ENCODE peak calls at places on chromosomes 3 and 15, in seven cellular contexts. Y is SK-N-SH, Z is HCT116, K is HepG2, R is K562, G is H1, A is GM12878. Q is an unnamed sample.
A peak's percentile ranks its signal among the peaks of the same experiment; 100 is the strongest.

GRCh38 chr3:141542202-141542959 is 55.6 kb downstream of the RASA2 start:
- DNase-seq in K (no peak), Z (no peak), G (no peak), R (no peak), A (no peak), Y (no peak), Q (no peak)

GRCh38 chr3:150227839-150228238 is 180.3 kb upstream of the TSC22D2 start:
- DNase-seq in G (peak; percentile 51), Z (peak; percentile 32), A (no peak), R (peak; percentile 58), Y (peak; percentile 30), K (peak; percentile 62), Q (no peak)

GRCh38 chr15:23013681-23014080 is 25.7 kb downstream of the TUBGCP5 start:
- DNase-seq in K (no peak), Z (no peak), R (no peak), Y (no peak), A (no peak), G (no peak), Q (no peak)

GRCh38 chr3:115052906-115053305 is 94.2 kb downstream of the ZBTB20 start:
- DNase-seq in Y (no peak), A (no peak), K (no peak), Z (no peak), G (no peak), R (no peak), Q (no peak)

GRCh38 chr15:97679289-97679688 is 281.2 kb upstream of the ARRDC4 start:
- DNase-seq in G (no peak), R (no peak), Y (no peak), K (no peak), A (no peak), Z (no peak), Q (no peak)

GRCh38 chr15:86743283-86743903 is 663.7 kb downstream of the AGBL1 start:
- DNase-seq in Y (peak; percentile 3), R (peak; percentile 9), Z (no peak), G (peak; percentile 53), A (no peak), K (peak; percentile 1), Q (no peak)

GRCh38 chr3:154235330-154235729 is 89.0 kb downstream of the DHX36 start:
- DNase-seq in R (no peak), A (no peak), G (no peak), Z (no peak), Y (no peak), K (no peak), Q (no peak)

GRCh38 chr15:98678484-98678883 is 30.1 kb downstream of the IGF1R start:
- DNase-seq in R (no peak), K (no peak), Y (no peak), G (no peak), Z (no peak), A (no peak), Q (no peak)

GRCh38 chr15:95291878-95292472 is 1038.5 kb upstream of the NR2F2 start:
- DNase-seq in A (no peak), Y (peak; percentile 38), G (no peak), K (peak; percentile 28), R (peak; percentile 58), Z (peak; percentile 48), Q (peak; percentile 66)

GRCh38 chr15:58639992-58640391 is 109.5 kb downstream of the ADAM10 start:
- DNase-seq in A (no peak), G (no peak), Z (no peak), K (no peak), R (no peak), Y (no peak), Q (no peak)

GRCh38 chr15:60392986-60393811 is 4.6 kb downstream of the ANXA2 start:
- DNase-seq in Z (peak; percentile 98), Y (no peak), G (no peak), K (peak; percentile 99), R (peak; percentile 27), A (no peak), Q (peak; percentile 88)

GRCh38 chr15:35289029-35289617 is 204.0 kb upstream of the NANOGP8 start:
- DNase-seq in Y (peak; percentile 58), R (peak; percentile 19), G (no peak), Z (peak; percentile 55), K (peak; percentile 44), A (no peak), Q (peak; percentile 69)

GRCh38 chr15:73926191-73927002 is at the start of gene LOXL1:
- DNase-seq in R (peak; percentile 48), Y (no peak), Z (peak; percentile 19), A (no peak), K (peak; percentile 23), G (no peak), Q (no peak)

GRCh38 chr15:73928241-73928579 is 1.9 kb downstream of the LOXL1 start:
- DNase-seq in R (no peak), A (no peak), Y (no peak), Z (no peak), K (no peak), G (no peak), Q (no peak)

GRCh38 chr15:73927476-73928240 is 1.4 kb downstream of the LOXL1 start:
- DNase-seq in Z (peak; percentile 15), A (no peak), R (peak; percentile 74), K (no peak), G (no peak), Y (peak; percentile 73), Q (peak; percentile 81)

GRCh38 chr15:73928971-73929627 is 2.8 kb downstream of the LOXL1 start:
- DNase-seq in Z (no peak), Y (no peak), A (no peak), R (peak; percentile 19), G (no peak), K (no peak), Q (no peak)

DNA sequence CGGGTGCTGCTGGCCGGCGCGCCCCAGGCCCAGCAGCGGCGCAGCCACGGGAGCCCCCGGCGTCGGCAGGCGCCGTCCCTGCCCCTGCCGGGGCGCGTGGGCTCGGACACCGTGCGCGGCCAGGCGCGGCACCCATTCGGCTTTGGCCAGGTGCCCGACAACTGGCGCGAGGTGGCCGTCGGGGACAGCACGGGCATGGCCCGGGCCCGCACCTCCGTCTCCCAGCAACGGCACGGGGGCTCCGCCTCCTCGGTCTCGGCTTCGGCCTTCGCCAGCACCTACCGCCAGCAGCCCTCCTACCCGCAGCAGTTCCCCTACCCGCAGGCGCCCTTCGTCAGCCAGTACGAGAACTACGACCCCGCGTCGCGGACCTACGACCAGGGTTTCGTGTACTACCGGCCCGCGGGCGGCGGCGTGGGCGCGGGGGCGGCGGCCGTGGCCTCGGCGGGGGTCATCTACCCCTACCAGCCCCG is 777 bp downstream of the LOXL1 start:
- DNase-seq in A (no peak), K (no peak), Z (peak; percentile 6), G (no peak), Y (no peak), R (peak; percentile 23), Q (peak; percentile 58)
- TF ChIP-seq JUND in A (no peak), K (no peak), Z (no peak), G (no peak), Y (no peak), R (no peak), Q (no peak)

GRCh38 chr15:90036343-90036742 is 35.2 kb downstream of the ZNF710 start:
- DNase-seq in G (no peak), A (no peak), Y (no peak), Z (no peak), K (no peak), R (no peak), Q (no peak)

GRCh38 chr15:90036806-90037509 is 35.8 kb downstream of the ZNF710 start:
- DNase-seq in Y (no peak), A (no peak), Z (no peak), R (no peak), G (no peak), K (no peak), Q (no peak)

GRCh38 chr15:90038639-90039095 is 37.5 kb downstream of the ZNF710 start:
- DNase-seq in K (peak; percentile 95), Z (no peak), A (no peak), G (no peak), Y (no peak), R (no peak), Q (no peak)

GRCh38 chr15:90037510-90037860 is 36.4 kb downstream of the ZNF710 start:
- DNase-seq in K (peak; percentile 37), G (no peak), Z (no peak), A (no peak), Y (no peak), R (no peak), Q (no peak)

DNA sequence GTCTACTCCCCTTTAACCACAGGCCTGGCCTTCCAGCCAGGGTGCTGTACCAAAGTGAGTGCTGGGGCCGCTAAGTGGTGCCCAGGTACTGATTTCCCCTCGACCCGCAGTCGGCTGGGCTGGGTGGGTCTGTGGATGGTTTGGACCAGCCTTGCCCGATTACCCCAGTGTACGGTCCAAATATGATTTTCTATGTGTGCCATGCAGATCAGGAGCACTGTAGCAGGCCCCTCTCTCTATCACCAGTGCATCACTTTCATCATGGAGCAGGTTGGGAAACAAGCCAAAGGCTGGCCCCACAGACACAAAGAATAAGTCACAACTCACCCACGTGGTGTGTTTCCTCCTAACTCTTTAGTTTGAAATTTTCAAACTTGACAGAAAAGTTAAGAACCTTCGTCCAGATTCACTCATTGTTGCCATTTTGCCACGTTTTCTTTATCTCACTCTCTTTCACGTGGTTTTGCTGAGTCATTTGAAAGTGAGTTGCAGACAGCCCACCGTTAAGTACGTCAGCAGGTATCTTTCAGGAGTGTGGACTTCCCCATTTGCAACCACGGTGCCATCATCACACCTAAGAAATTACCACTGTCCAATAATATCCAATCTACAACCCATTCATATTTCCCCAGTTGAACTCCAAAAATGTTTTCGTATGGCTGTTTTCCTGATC is 37.0 kb downstream of the ZNF710 start:
- DNase-seq in R (no peak), Y (no peak), G (no peak), Z (no peak), K (peak; percentile 52), A (peak; percentile 89), Q (no peak)
- TF ChIP-seq JUND in R (peak; percentile 81), Y (no peak), G (no peak), Z (no peak), K (no peak), A (peak; percentile 80), Q (no peak)

DNA sequence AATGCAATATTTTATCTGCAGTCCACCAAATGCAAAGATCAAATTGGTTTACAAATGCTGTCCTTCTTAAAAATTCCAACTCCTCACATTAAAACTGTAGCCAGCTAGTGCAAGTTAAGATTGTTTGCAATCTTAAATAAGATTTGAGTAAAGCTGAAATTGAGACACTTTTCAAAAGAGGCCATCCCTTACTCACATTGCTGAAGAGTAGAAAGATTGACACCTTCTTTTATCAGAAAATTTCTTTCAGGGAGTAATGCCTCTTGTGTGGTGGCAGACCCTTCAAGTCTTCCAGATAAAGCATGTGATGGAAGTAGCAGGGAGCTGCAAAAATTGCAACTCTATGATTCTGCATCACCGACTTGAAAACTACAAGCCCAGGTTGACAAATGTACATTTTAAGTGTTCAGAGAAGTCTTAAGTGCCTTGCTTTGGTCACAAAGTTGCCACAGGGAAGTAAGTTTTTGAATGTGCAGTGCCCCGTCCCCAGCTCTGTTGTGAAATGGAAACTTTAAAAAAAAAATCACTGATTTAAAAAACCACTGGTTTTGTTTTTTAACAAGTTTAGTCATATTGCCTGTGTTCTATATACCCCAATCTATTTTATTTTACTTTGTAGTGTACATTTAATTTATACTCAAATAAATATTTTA is 12.6 kb downstream of the CD86 start:
- DNase-seq in G (no peak), K (no peak), Z (no peak), A (no peak), Y (no peak), R (no peak), Q (no peak)
- TF ChIP-seq JUND in G (no peak), K (no peak), Z (no peak), A (no peak), Y (no peak), R (no peak), Q (no peak)

DNA sequence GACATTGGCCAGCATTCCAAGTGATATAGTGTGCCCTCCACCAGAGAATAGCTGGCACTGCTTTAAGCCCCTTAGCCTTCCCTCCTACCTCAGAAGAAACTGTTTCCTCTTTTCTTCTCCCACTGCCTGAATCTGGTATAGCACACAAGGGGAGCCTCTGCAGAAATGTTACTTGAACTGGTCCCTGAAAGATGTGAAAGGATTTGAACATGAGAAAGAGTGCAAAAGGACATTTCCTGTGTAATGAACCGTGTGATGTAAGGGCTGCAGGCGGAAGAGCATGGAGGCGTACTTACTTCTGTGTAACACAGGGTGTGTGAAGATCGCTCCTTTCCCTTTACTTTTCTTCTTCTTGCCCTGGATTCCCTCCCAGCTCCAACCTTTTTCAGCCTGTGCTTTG is 8.3 kb downstream of the TMOD3 start:
- DNase-seq in R (no peak), G (no peak), A (peak; percentile 53), Z (no peak), K (no peak), Y (no peak), Q (no peak)
- TF ChIP-seq JUND in R (no peak), G (no peak), A (no peak), Z (no peak), K (no peak), Y (no peak), Q (no peak)